ENCODE peak calls at places on chromosomes 11 and 22, in nine cellular contexts. Q is stomach, J is left lung, U is MM.1S, H is lower leg skin, C is bronchial epithelial cell, K is fibroblast of pulmonary artery, X is psoas muscle, S is brain microvascular endothelial cell. F is an unnamed sample.

GRCh38 chr11:18706330-18707243 is 8.0 kb downstream of the TMEM86A start:
- DNase-seq in Q (peak), J (peak), U (no peak), H (peak), C (peak), K (peak), X (peak), S (no peak), F (peak)

GRCh38 chr22:31586137-31586920 is 75.7 kb downstream of the PISD start:
- DNase-seq in Q (no peak), J (no peak), U (no peak), H (no peak), C (no peak), K (peak), X (no peak), S (peak), F (no peak)

GRCh38 chr22:42711281-42711731 is 9.4 kb downstream of the A4GALT start:
- DNase-seq in Q (no peak), J (no peak), U (no peak), H (no peak), C (no peak), K (no peak), X (no peak), S (no peak), F (no peak)

GRCh38 chr11:44829838-44830237 is 103.1 kb downstream of the TSPAN18 start:
- DNase-seq in Q (no peak), J (no peak), U (no peak), H (no peak), C (no peak), K (no peak), X (no peak), S (no peak), F (no peak)

GRCh38 chr22:47605441-47605840 is 843.0 kb downstream of the TBC1D22A start:
- DNase-seq in Q (peak), J (no peak), U (no peak), H (no peak), C (no peak), K (no peak), X (no peak), S (no peak), F (no peak)

GRCh38 chr11:772429-773390 is 4.6 kb downstream of the GATD1 start:
- DNase-seq in Q (no peak), J (no peak), U (no peak), H (no peak), C (no peak), K (no peak), X (no peak), S (no peak), F (peak)

GRCh38 chr22:46581580-46582244 is 38.5 kb upstream of the GRAMD4 start:
- DNase-seq in Q (no peak), J (peak), U (no peak), H (no peak), C (no peak), K (no peak), X (peak), S (no peak), F (peak)

GRCh38 chr11:12768731-12769673 is 94.8 kb downstream of the TEAD1 start:
- DNase-seq in Q (no peak), J (no peak), U (no peak), H (no peak), C (no peak), K (no peak), X (peak), S (no peak), F (no peak)

GRCh38 chr11:48034926-48035876 is 54.8 kb downstream of the PTPRJ start:
- DNase-seq in Q (peak), J (no peak), U (no peak), H (peak), C (no peak), K (no peak), X (peak), S (no peak), F (no peak)

GRCh38 chr11:111575748-111576147 is 26.5 kb upstream of the SIK2 start:
- DNase-seq in Q (no peak), J (no peak), U (no peak), H (no peak), C (no peak), K (no peak), X (no peak), S (no peak), F (no peak)

GRCh38 chr11:111571829-111572501 is 30.3 kb upstream of the SIK2 start:
- DNase-seq in Q (no peak), J (no peak), U (no peak), H (no peak), C (peak), K (peak), X (no peak), S (peak), F (no peak)

GRCh38 chr11:111574373-111575230 is 27.6 kb upstream of the SIK2 start:
- DNase-seq in Q (no peak), J (no peak), U (no peak), H (no peak), C (no peak), K (no peak), X (no peak), S (no peak), F (no peak)

GRCh38 chr11:111570796-111571195 is 30.3 kb downstream of the LAYN start:
- DNase-seq in Q (no peak), J (no peak), U (no peak), H (no peak), C (no peak), K (no peak), X (no peak), S (no peak), F (no peak)

GRCh38 chr11:111573821-111574249 is 28.4 kb upstream of the SIK2 start:
- DNase-seq in Q (no peak), J (no peak), U (no peak), H (no peak), C (no peak), K (peak), X (no peak), S (peak), F (no peak)
- H3K4me3 ChIP-seq in Q (no peak), J (no peak), U (no peak), H (no peak), C (no peak), K (no peak), X (peak), S (no peak), F (peak)

DNA sequence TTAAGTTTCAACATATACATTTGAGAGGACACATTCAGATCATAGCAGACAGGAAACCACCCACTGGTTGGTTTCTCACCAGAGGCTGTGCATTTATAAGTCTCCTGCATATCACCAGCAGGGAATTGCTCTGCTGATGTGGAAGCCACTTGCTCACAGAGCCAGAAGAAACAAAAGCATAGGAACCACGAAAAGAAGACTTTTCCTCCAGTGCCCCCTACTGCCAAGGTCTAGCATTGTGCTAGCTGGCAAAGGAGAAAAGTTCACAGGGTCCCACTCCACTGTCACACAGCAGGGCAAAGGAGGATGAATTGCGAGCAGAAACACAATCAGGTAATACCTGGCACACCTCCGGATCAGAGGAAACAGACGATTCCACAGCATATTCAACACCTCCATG is 28.9 kb upstream of the ISX start:
- DNase-seq in Q (no peak), J (no peak), U (peak), H (no peak), C (no peak), K (no peak), X (no peak), S (no peak), F (no peak)
- TF ChIP-seq CTCF in Q (no peak), J (no peak), U (peak), H (no peak), C (no peak), K (no peak), X (no peak), S (peak), F (no peak)

GRCh38 chr11:67354314-67355022 is 1.1 kb upstream of the POLD4 start:
- DNase-seq in Q (peak), J (peak), U (no peak), H (peak), C (peak), K (peak), X (peak), S (peak), F (peak)
- H3K4me3 ChIP-seq in Q (peak), J (peak), U (peak), H (no peak), C (no peak), K (peak), X (peak), S (peak), F (peak)

GRCh38 chr11:79492008-79492407 is 51.2 kb upstream of the TENM4 start:
- DNase-seq in Q (no peak), J (no peak), U (no peak), H (no peak), C (no peak), K (no peak), X (no peak), S (no peak), F (no peak)

GRCh38 chr11:79488286-79488685 is 47.5 kb upstream of the TENM4 start:
- DNase-seq in Q (no peak), J (no peak), U (no peak), H (no peak), C (no peak), K (peak), X (no peak), S (no peak), F (no peak)

GRCh38 chr11:79498681-79499080 is 57.9 kb upstream of the TENM4 start:
- DNase-seq in Q (no peak), J (no peak), U (no peak), H (no peak), C (no peak), K (no peak), X (no peak), S (no peak), F (no peak)

GRCh38 chr11:79493555-79494171 is 52.8 kb upstream of the TENM4 start:
- DNase-seq in Q (peak), J (peak), U (peak), H (peak), C (peak), K (peak), X (peak), S (peak), F (peak)
- TF ChIP-seq CTCF in Q (peak), J (peak), U (peak), H (no peak), C (peak), K (peak), X (peak), S (peak), F (peak)

GRCh38 chr11:2095198-2095520 is 44.0 kb downstream of the IGF2 start:
- DNase-seq in Q (no peak), J (no peak), U (no peak), H (no peak), C (no peak), K (no peak), X (peak), S (no peak), F (no peak)
- H3K4me3 ChIP-seq in Q (no peak), J (no peak), U (no peak), H (no peak), C (no peak), K (no peak), X (no peak), S (no peak), F (no peak)

GRCh38 chr11:126647735-126648134 is 292.2 kb downstream of the ST3GAL4 start:
- DNase-seq in Q (no peak), J (no peak), U (no peak), H (no peak), C (peak), K (peak), X (no peak), S (peak), F (no peak)
- TF ChIP-seq CTCF in Q (no peak), J (no peak), U (no peak), H (no peak), C (no peak), K (no peak), X (no peak), S (no peak), F (no peak)

GRCh38 chr22:37343343-37343742 is 61.0 kb downstream of the CYTH4 start:
- DNase-seq in Q (no peak), J (no peak), U (no peak), H (no peak), C (no peak), K (no peak), X (no peak), S (no peak), F (no peak)

GRCh38 chr22:37340331-37341262 is 58.3 kb downstream of the CYTH4 start:
- DNase-seq in Q (no peak), J (no peak), U (no peak), H (no peak), C (no peak), K (no peak), X (no peak), S (no peak), F (no peak)

GRCh38 chr22:37343863-37344734 is 61.8 kb downstream of the CYTH4 start:
- DNase-seq in Q (no peak), J (no peak), U (no peak), H (no peak), C (no peak), K (no peak), X (no peak), S (no peak), F (no peak)

GRCh38 chr22:37344735-37345462 is 62.6 kb downstream of the CYTH4 start:
- DNase-seq in Q (no peak), J (no peak), U (no peak), H (no peak), C (no peak), K (no peak), X (no peak), S (no peak), F (no peak)

GRCh38 chr22:37342065-37342464 is 59.8 kb downstream of the CYTH4 start:
- DNase-seq in Q (no peak), J (no peak), U (no peak), H (no peak), C (no peak), K (no peak), X (no peak), S (no peak), F (no peak)
- H3K4me3 ChIP-seq in Q (no peak), J (no peak), U (no peak), H (no peak), C (no peak), K (no peak), X (no peak), S (no peak), F (no peak)

GRCh38 chr11:119626197-119626909 is 102.6 kb downstream of the NECTIN1 start:
- DNase-seq in Q (no peak), J (no peak), U (no peak), H (no peak), C (no peak), K (no peak), X (peak), S (no peak), F (no peak)

GRCh38 chr11:119623682-119624081 is 105.3 kb downstream of the NECTIN1 start:
- DNase-seq in Q (no peak), J (no peak), U (no peak), H (no peak), C (no peak), K (no peak), X (peak), S (no peak), F (no peak)

GRCh38 chr11:119622454-119623143 is 106.4 kb downstream of the NECTIN1 start:
- DNase-seq in Q (no peak), J (no peak), U (no peak), H (no peak), C (no peak), K (no peak), X (peak), S (no peak), F (no peak)

GRCh38 chr11:119625206-119625988 is 103.6 kb downstream of the NECTIN1 start:
- DNase-seq in Q (no peak), J (no peak), U (no peak), H (no peak), C (no peak), K (peak), X (peak), S (no peak), F (no peak)

DNA sequence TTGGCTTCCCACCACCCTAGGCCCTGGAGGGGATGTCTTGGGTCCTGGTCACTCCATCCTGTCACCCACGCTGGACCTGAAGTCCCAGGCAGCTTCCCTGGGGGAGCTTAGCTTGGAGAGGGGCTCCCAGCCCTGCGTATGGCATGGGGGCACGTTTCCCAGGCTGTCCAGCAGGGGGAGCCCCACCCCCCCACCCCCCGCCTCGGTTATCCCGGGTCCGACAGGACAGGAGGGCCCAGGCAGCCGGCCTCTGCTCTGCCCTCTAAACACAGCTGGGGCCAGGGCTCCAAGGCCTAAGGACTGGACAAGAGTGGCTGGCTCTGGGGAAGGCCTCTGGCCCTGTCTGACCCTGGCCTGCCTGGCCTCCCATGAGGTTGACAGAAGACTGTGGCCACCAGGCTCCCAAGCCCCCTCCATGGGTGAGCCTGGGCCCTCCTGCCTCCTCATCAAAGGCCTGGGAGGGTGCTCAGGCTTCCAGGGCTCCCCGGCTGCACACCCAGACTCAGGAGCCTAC is 104.8 kb downstream of the NECTIN1 start:
- DNase-seq in Q (no peak), J (no peak), U (no peak), H (no peak), C (no peak), K (no peak), X (peak), S (no peak), F (no peak)
- TF ChIP-seq CTCF in Q (peak), J (peak), U (peak), H (no peak), C (peak), K (peak), X (peak), S (peak), F (peak)

F was measured in lower lobe of right lung.